ENCODE peak calls at places on chromosomes 16 and 17, in eight cellular contexts. E is lower lobe of right lung, C is astrocyte of the spinal cord, L is GM12878, N is AG09309, Q is transverse colon, A is dorsolateral prefrontal cortex, W is psoas muscle. H is an unnamed sample.
A peak's percentile ranks its signal among the peaks of the same experiment; 100 is the strongest.

GRCh38 chr16:67939507-67940435 is 3.1 kb upstream of the PSMB10 start:
- DNase-seq in E (no peak), C (no peak), L (no peak), N (no peak), Q (peak; percentile 66), A (no peak), W (peak; percentile 75), H (peak; percentile 44)

GRCh38 chr17:67490471-67490870 is 113.4 kb downstream of the PITPNC1 start:
- DNase-seq in E (no peak), C (no peak), L (no peak), N (no peak), Q (no peak), A (no peak), W (no peak), H (no peak)

GRCh38 chr17:75514299-75515228 is 773 bp downstream of the CASKIN2 start:
- DNase-seq in E (peak; percentile 57), C (no peak), L (no peak), N (no peak), Q (peak; percentile 26), A (peak; percentile 48), W (no peak), H (peak; percentile 45)

GRCh38 chr16:57016301-57016700 is 26.9 kb downstream of the NLRC5 start:
- DNase-seq in E (no peak), C (no peak), L (no peak), N (no peak), Q (no peak), A (no peak), W (no peak), H (peak; percentile 31)

GRCh38 chr17:53032861-53033271 is 789.9 kb upstream of the KIF2B start:
- DNase-seq in E (no peak), C (peak; percentile 25), L (no peak), N (no peak), Q (peak; percentile 23), A (no peak), W (no peak), H (no peak)

GRCh38 chr17:33038740-33039139 is 47.1 kb downstream of the SPACA3 start:
- DNase-seq in E (no peak), C (no peak), L (no peak), N (no peak), Q (peak; percentile 41), A (peak; percentile 31), W (no peak), H (peak; percentile 24)

GRCh38 chr17:64103751-64104364 is 26.1 kb downstream of the ERN1 start:
- DNase-seq in E (no peak), C (no peak), L (peak; percentile 55), N (no peak), Q (no peak), A (no peak), W (no peak), H (peak; percentile 53)

GRCh38 chr17:7774037-7774659 is 56.6 kb downstream of the DNAH2 start:
- DNase-seq in E (no peak), C (no peak), L (no peak), N (no peak), Q (no peak), A (no peak), W (no peak), H (peak; percentile 78)

GRCh38 chr16:9297437-9298113 is 206.1 kb downstream of the HAPSTR1 start:
- DNase-seq in E (no peak), C (no peak), L (no peak), N (no peak), Q (no peak), A (peak; percentile 26), W (no peak), H (no peak)

GRCh38 chr17:3594056-3594810 is 15.0 kb downstream of the TRPV1 start:
- DNase-seq in E (no peak), C (peak; percentile 90), L (no peak), N (no peak), Q (no peak), A (peak; percentile 65), W (no peak), H (peak; percentile 57)

GRCh38 chr17:78722101-78722761 is 59.8 kb downstream of the CYTH1 start:
- DNase-seq in E (peak; percentile 67), C (no peak), L (no peak), N (no peak), Q (peak; percentile 63), A (peak; percentile 58), W (peak; percentile 66), H (peak; percentile 24)
- H3K4me3 ChIP-seq in E (peak overlapping the region; percentile 14), C (no peak overlapping the region), L (peak overlapping the region; percentile 56), N (no peak overlapping the region), Q (no peak overlapping the region), A (peak overlapping the region; percentile 74), W (peak overlapping the region; percentile 54), H (no peak overlapping the region)

DNA sequence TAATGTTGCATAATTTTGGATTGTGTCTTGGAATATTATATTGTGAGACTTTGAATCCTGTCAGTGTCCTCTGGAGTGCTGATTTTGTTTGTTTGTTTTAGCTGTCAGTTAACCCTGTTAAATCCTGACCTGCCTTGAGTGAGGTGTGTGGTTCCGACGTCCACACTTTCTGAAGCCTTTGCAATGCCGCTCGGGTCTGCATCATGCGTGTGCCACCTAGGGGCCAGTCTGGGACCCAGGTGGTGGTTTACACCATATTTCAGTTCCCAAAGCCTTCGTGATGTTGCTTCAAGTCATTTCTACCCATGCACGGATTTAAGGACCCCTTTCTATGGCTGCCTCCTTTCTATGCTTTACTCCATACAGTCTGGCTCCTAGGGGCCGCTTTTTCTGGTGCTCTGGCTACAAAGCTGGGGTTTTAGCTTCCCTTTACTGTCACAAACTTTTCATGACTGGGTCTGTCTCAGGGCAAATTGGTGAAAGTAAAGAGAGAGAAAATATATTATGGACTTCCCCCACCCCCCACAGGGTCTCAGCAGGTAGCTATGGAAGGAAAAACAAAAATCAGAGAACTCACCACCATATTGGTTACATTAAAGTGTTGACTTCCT is 11.4 kb upstream of the OR4D1 start:
- DNase-seq in E (no peak), C (no peak), L (no peak), N (no peak), Q (no peak), A (no peak), W (no peak), H (peak; percentile 34)
- TF ChIP-seq CTCF in E (peak; percentile 23), C (peak; percentile 44), L (peak; percentile 57), N (peak; percentile 45), Q (no peak), A (no peak), W (no peak), H (peak; percentile 20)

GRCh38 chr16:2839650-2840450 is 9.7 kb downstream of the ZG16B start:
- DNase-seq in E (peak; percentile 27), C (no peak), L (no peak), N (no peak), Q (no peak), A (no peak), W (peak; percentile 30), H (no peak)

GRCh38 chr16:2841606-2842339 is 11.7 kb downstream of the ZG16B start:
- DNase-seq in E (peak; percentile 36), C (no peak), L (no peak), N (no peak), Q (no peak), A (no peak), W (peak; percentile 44), H (no peak)

GRCh38 chr16:2843526-2843925 is 13.4 kb downstream of the ZG16B start:
- DNase-seq in E (no peak), C (no peak), L (no peak), N (no peak), Q (no peak), A (no peak), W (peak; percentile 23), H (no peak)

GRCh38 chr16:2840914-2841313 is 10.8 kb downstream of the ZG16B start:
- DNase-seq in E (peak; percentile 37), C (no peak), L (no peak), N (no peak), Q (no peak), A (no peak), W (peak; percentile 36), H (no peak)

GRCh38 chr16:2842340-2843000 is 12.4 kb downstream of the ZG16B start:
- DNase-seq in E (peak; percentile 67), C (peak; percentile 16), L (no peak), N (no peak), Q (peak; percentile 52), A (no peak), W (peak; percentile 88), H (peak; percentile 38)
- H3K4me3 ChIP-seq in E (peak overlapping the region; percentile 10), C (peak overlapping the region; percentile 14), L (peak overlapping the region; percentile 45), N (peak overlapping the region; percentile 11), Q (no peak overlapping the region), A (peak overlapping the region; percentile 28), W (peak overlapping the region; percentile 38), H (no peak overlapping the region)

GRCh38 chr16:3594316-3595109 is 16.9 kb downstream of the SLX4 start:
- DNase-seq in E (no peak), C (no peak), L (no peak), N (no peak), Q (no peak), A (no peak), W (no peak), H (no peak)
- TF ChIP-seq CTCF in E (no peak), C (no peak), L (no peak), N (no peak), Q (no peak), A (no peak), W (no peak), H (no peak)

GRCh38 chr17:50307654-50308053 is 33.4 kb downstream of the TMEM92 start:
- DNase-seq in E (no peak), C (no peak), L (no peak), N (no peak), Q (no peak), A (no peak), W (no peak), H (no peak)
- H3K4me3 ChIP-seq in E (no peak overlapping the region), C (no peak overlapping the region), L (no peak overlapping the region), N (no peak overlapping the region), Q (no peak overlapping the region), A (no peak overlapping the region), W (no peak overlapping the region), H (no peak overlapping the region)

DNA sequence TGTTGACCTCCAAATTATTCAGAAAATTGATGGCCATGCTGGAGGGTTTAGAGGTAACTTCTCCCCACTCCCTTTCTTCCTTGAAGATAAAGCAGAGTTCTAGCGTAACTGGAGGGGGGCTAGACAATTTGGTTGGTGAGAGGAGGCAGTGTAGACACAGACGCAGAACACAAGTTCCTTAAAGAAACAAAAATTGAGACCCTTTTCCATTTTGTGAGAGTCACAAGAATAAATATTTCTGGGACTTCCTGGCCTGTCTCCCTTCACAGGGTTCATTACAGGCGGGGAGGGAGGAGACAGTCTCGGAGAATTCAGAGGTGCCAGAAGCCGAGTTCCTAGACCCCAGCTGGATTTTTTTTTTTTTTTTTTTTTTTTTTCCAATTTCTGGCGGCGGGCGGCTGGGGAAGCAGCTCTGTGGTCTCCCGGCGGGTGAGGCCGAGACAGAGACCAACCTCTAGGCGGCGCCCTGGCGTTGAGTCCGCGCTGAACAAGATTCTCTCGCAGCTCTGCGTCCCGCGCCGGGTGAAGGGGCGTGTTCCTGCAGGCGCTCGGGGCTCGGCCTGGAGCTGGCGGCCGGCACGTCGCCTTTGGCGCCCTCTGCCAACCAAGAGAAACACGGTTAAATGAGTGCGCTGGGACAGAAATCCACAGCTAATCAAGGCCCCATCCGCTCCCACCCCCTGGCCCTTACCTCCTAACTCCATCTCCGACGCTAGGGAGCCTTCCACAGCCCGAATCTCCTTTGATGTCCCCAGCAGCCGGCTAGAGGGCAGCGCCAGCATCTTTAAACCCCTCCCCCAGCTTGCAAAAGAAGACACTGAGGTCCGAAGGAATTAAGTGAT is 10.2 kb upstream of the HOXB9 start:
- DNase-seq in E (peak; percentile 70), C (peak; percentile 85), L (no peak), N (no peak), Q (peak; percentile 89), A (no peak), W (peak; percentile 80), H (peak; percentile 12)
- TF ChIP-seq CTCF in E (peak; percentile 56), C (peak; percentile 78), L (peak; percentile 84), N (peak; percentile 51), Q (peak; percentile 67), A (no peak), W (peak; percentile 51), H (peak; percentile 38)